ENCODE peak calls at places on chromosomes 2 and 18, in five cellular contexts. Z, B, J, T and C are unnamed samples.

GRCh38 chr2:27086722-27087446 is at the start of gene KHK:
- DNase-seq in Z (no peak), B (no peak), J (peak; percentile 43), T (peak; percentile 70), C (no peak)

GRCh38 chr18:74715306-74715705 is 117.6 kb downstream of the ZNF407 start:
- DNase-seq in Z (no peak), B (no peak), J (no peak), T (no peak), C (peak; percentile 57)

GRCh38 chr18:31419457-31419932 is 28.0 kb upstream of the DSG3 start:
- DNase-seq in Z (no peak), B (no peak), J (no peak), T (no peak), C (no peak)

GRCh38 chr2:58562281-58562680 is 321.2 kb upstream of the FANCL start:
- DNase-seq in Z (no peak), B (no peak), J (no peak), T (no peak), C (no peak)

GRCh38 chr2:170974304-170974993 is 45.4 kb downstream of the GORASP2 start:
- DNase-seq in Z (no peak), B (no peak), J (peak; percentile 45), T (no peak), C (no peak)

GRCh38 chr2:189382668-189383067 is 58.6 kb upstream of the WDR75 start:
- DNase-seq in Z (no peak), B (no peak), J (no peak), T (no peak), C (no peak)

GRCh38 chr2:119071476-119071875 is 87.1 kb downstream of the C1QL2 start:
- DNase-seq in Z (no peak), B (no peak), J (no peak), T (no peak), C (no peak)

GRCh38 chr2:160402997-160403979 is 90.3 kb downstream of the RBMS1 start:
- DNase-seq in Z (no peak), B (no peak), J (peak; percentile 39), T (no peak), C (no peak)

GRCh38 chr2:46804794-46805193 is 110.8 kb downstream of the MCFD2 start:
- DNase-seq in Z (no peak), B (no peak), J (peak; percentile 70), T (peak; percentile 12), C (no peak)

GRCh38 chr2:227363756-227364155 is 15.3 kb downstream of the TM4SF20 start:
- DNase-seq in Z (no peak), B (no peak), J (peak; percentile 23), T (no peak), C (peak; percentile 20)

GRCh38 chr2:26976242-26976641 is 5.8 kb downstream of the MAPRE3 start:
- DNase-seq in Z (no peak), B (no peak), J (peak; percentile 17), T (no peak), C (no peak)

GRCh38 chr2:108383146-108383830 is 5.5 kb downstream of the SULT1C4 start:
- DNase-seq in Z (no peak), B (no peak), J (no peak), T (no peak), C (no peak)

GRCh38 chr2:168230389-168230788 is 17.0 kb downstream of the STK39 start:
- DNase-seq in Z (no peak), B (no peak), J (no peak), T (no peak), C (no peak)

GRCh38 chr2:238771193-238771592 is 76.7 kb upstream of the TWIST2 start:
- DNase-seq in Z (no peak), B (no peak), J (peak; percentile 30), T (no peak), C (no peak)

GRCh38 chr2:208783184-208783583 is 376.6 kb downstream of the PTH2R start:
- DNase-seq in Z (no peak), B (no peak), J (no peak), T (no peak), C (no peak)

GRCh38 chr2:227420063-227421052 is 32.6 kb upstream of the SCYGR1 start:
- DNase-seq in Z (no peak), B (no peak), J (no peak), T (no peak), C (no peak)

GRCh38 chr18:33716061-33716683 is 138.2 kb downstream of the ASXL3 start:
- DNase-seq in Z (no peak), B (no peak), J (peak; percentile 14), T (no peak), C (no peak)

GRCh38 chr2:9205481-9205880 is 1.1 kb upstream of the ASAP2 start:
- DNase-seq in Z (peak; percentile 64), B (no peak), J (no peak), T (no peak), C (no peak)

GRCh38 chr2:148553332-148553887 is 91.1 kb upstream of the EPC2 start:
- DNase-seq in Z (no peak), B (no peak), J (no peak), T (no peak), C (no peak)

GRCh38 chr2:187078297-187078696 is 229.3 kb upstream of the ZSWIM2 start:
- DNase-seq in Z (no peak), B (no peak), J (peak; percentile 73), T (no peak), C (no peak)

GRCh38 chr18:65468881-65469280 is 281.9 kb upstream of the CDH7 start:
- DNase-seq in Z (no peak), B (no peak), J (no peak), T (no peak), C (no peak)

GRCh38 chr2:210816769-210817168 is 260.4 kb downstream of the CPS1 start:
- DNase-seq in Z (no peak), B (no peak), J (no peak), T (no peak), C (no peak)